ENCODE peak calls at places on chromosomes 3 and 15, in six cellular contexts. E, K, V, R, I and A are unnamed samples.

GRCh38 chr3:148604270-148605085 is 93.2 kb upstream of the AGTR1 start:
- DNase-seq in E (no peak), K (no peak), V (no peak), R (peak; percentile 13), I (no peak), A (no peak)

GRCh38 chr3:164450276-164450905 is 627.9 kb downstream of the SI start:
- DNase-seq in E (no peak), K (no peak), V (peak; percentile 24), R (no peak), I (no peak), A (no peak)

GRCh38 chr3:126659915-126660886 is 5.3 kb upstream of the TXNRD3 start:
- DNase-seq in E (no peak), K (no peak), V (no peak), R (peak; percentile 23), I (no peak), A (no peak)

GRCh38 chr3:99659032-99659431 is 20.6 kb downstream of the COL8A1 start:
- DNase-seq in E (no peak), K (peak; percentile 50), V (peak; percentile 67), R (no peak), I (no peak), A (peak; percentile 75)

GRCh38 chr15:68668926-68669600 is 90.3 kb downstream of the CORO2B start:
- DNase-seq in E (no peak), K (no peak), V (peak; percentile 6), R (no peak), I (no peak), A (peak; percentile 35)

GRCh38 chr3:109023656-109024254 is 70.1 kb upstream of the GUCA1C start:
- DNase-seq in E (peak; percentile 27), K (peak; percentile 46), V (no peak), R (peak; percentile 6), I (no peak), A (no peak)

GRCh38 chr3:149541091-149541491 is 66.6 kb downstream of the TM4SF4 start:
- DNase-seq in E (no peak), K (no peak), V (no peak), R (peak; percentile 32), I (no peak), A (no peak)

GRCh38 chr3:52742418-52743041 is 28.2 kb downstream of the NEK4 start:
- DNase-seq in E (peak; percentile 33), K (no peak), V (no peak), R (peak; percentile 31), I (no peak), A (no peak)

GRCh38 chr15:64152507-64153387 is 1.2 kb downstream of the SNX22 start:
- DNase-seq in E (no peak), K (peak; percentile 37), V (no peak), R (no peak), I (peak; percentile 54), A (no peak)

GRCh38 chr3:141482250-141482937 is 4.4 kb upstream of the RASA2 start:
- DNase-seq in E (peak; percentile 15), K (no peak), V (no peak), R (peak; percentile 75), I (no peak), A (no peak)

GRCh38 chr15:43095708-43096347 is 10.0 kb downstream of the UBR1 start:
- DNase-seq in E (no peak), K (no peak), V (no peak), R (no peak), I (no peak), A (no peak)

GRCh38 chr15:101006931-101007687 is 88.0 kb downstream of the LRRK1 start:
- DNase-seq in E (peak; percentile 53), K (peak; percentile 78), V (peak; percentile 83), R (peak; percentile 97), I (peak; percentile 73), A (peak; percentile 85)

GRCh38 chr3:46456118-46456517 is 8.6 kb downstream of the LTF start:
- DNase-seq in E (no peak), K (no peak), V (no peak), R (no peak), I (no peak), A (no peak)

GRCh38 chr3:52259448-52259847 is 13.9 kb downstream of the PPM1M start:
- DNase-seq in E (no peak), K (no peak), V (no peak), R (no peak), I (no peak), A (no peak)

GRCh38 chr3:101646726-101647125 is 30.2 kb downstream of the ZBTB11 start:
- DNase-seq in E (no peak), K (no peak), V (no peak), R (no peak), I (no peak), A (no peak)

GRCh38 chr15:67927501-67928156 is 87.8 kb upstream of the RNU6-1 start:
- DNase-seq in E (no peak), K (peak; percentile 84), V (peak; percentile 76), R (no peak), I (peak; percentile 20), A (no peak)

GRCh38 chr3:71994203-71994602 is 209.3 kb upstream of the PROK2 start:
- DNase-seq in E (no peak), K (no peak), V (no peak), R (no peak), I (no peak), A (no peak)

DNA sequence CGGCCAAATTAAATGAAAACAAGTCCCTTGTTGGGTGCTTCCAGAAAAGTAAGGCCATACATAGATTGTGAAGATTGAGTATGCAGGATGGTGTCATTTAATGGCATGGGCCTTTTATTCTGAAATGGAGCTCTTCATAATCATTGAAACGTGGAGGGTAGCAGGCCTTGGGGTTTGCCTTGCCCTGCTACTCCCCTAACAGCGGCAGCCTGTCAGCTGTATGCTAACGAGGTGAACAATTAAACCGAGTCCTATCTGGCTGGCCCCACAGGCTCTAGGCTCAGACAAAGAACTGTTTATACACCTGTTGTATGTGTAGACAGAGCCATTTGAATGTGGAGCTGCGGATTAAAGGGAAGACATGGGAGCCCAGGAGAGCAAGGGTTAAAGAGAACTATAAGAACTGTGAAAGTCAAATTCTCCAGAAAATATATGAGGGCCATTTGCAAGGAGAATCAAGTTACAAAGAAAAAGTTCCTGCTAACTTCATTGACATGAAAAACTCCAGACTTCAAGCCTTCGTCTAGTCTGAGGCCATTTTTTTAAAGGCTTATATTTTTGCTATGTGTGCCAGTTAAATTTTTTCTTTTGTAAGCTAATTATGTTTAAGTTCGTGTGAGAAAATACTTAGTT is 116.7 kb upstream of the CGNL1 start:
- DNase-seq in E (no peak), K (no peak), V (no peak), R (no peak), I (no peak), A (no peak)
- H3K27ac ChIP-seq in E (no peak overlapping the region), K (no peak overlapping the region), V (no peak overlapping the region), R (no peak overlapping the region), I (no peak overlapping the region), A (no peak overlapping the region)

GRCh38 chr15:83978588-83978987 is 257.0 kb upstream of the GOLGA6L4 start:
- DNase-seq in E (no peak), K (no peak), V (no peak), R (no peak), I (no peak), A (no peak)
- TF ChIP-seq CTCF in E (no peak), K (no peak), V (no peak), R (no peak), I (no peak), A (no peak)

GRCh38 chr3:117633207-117633606 is 923.6 kb downstream of the TUSC7 start:
- DNase-seq in E (no peak), K (no peak), V (no peak), R (no peak), I (no peak), A (no peak)

GRCh38 chr3:117632191-117632590 is 922.6 kb downstream of the TUSC7 start:
- DNase-seq in E (no peak), K (no peak), V (no peak), R (no peak), I (no peak), A (no peak)

DNA sequence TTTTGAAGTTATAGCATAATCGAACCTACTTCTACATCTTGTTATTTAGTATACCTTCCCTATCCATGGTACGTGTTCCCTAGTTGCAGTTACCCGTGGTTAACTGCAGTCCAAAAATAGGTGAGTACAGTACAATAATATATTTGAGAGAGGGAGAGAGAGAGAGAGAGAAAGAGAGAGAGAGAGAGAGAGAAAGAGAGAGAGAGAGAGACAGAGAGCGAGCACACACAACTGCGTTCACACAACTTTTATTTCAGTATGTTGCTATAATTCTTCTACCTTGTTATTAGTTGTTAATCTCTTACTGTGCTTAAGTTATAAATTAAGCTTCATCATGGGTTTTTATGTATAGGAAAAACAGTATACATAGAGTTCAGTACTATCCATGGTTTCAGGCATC is 928.1 kb downstream of the TUSC7 start:
- DNase-seq in E (no peak), K (no peak), V (no peak), R (no peak), I (no peak), A (no peak)
- H3K4me3 ChIP-seq in E (no peak overlapping the region), K (no peak overlapping the region), V (no peak overlapping the region), R (no peak overlapping the region), I (no peak overlapping the region), A (no peak overlapping the region)

GRCh38 chr15:80531388-80532184 is 127.4 kb downstream of the ARNT2 start:
- DNase-seq in E (no peak), K (no peak), V (no peak), R (no peak), I (no peak), A (no peak)
- H3K27ac ChIP-seq in E (no peak overlapping the region), K (no peak overlapping the region), V (no peak overlapping the region), R (no peak overlapping the region), I (no peak overlapping the region), A (no peak overlapping the region)